ENCODE peak calls at places on chromosomes 11 and 22, in five cellular contexts. C is endodermal cell, W is lower lobe of right lung, J is AG09319, U is kidney. I is an unnamed sample.

GRCh38 chr11:115990004-115990447 is 485.8 kb upstream of the CADM1 start:
- DNase-seq in C (peak; percentile 89), W (peak; percentile 55), J (no peak), U (no peak), I (peak; percentile 66)

GRCh38 chr11:115848614-115849013 is 344.4 kb upstream of the CADM1 start:
- DNase-seq in C (no peak), W (no peak), J (no peak), U (no peak), I (no peak)

GRCh38 chr22:35894937-35895708 is 133.5 kb downstream of the RBFOX2 start:
- DNase-seq in C (no peak), W (no peak), J (peak; percentile 69), U (no peak), I (no peak)

GRCh38 chr11:132211479-132211878 is 841.1 kb downstream of the NTM start:
- DNase-seq in C (no peak), W (no peak), J (no peak), U (no peak), I (no peak)

GRCh38 chr11:115741376-115741775 is 237.2 kb upstream of the CADM1 start:
- DNase-seq in C (no peak), W (no peak), J (no peak), U (no peak), I (no peak)

GRCh38 chr11:112172362-112172994 is 2.8 kb upstream of the BCO2 start:
- DNase-seq in C (no peak), W (no peak), J (no peak), U (no peak), I (no peak)

GRCh38 chr11:113263458-113264095 is 50.8 kb upstream of the TTC12 start:
- DNase-seq in C (no peak), W (no peak), J (no peak), U (no peak), I (no peak)

GRCh38 chr22:17580461-17581031 is 17.2 kb downstream of the SLC25A18 start:
- DNase-seq in C (peak; percentile 84), W (no peak), J (no peak), U (peak; percentile 52), I (no peak)

GRCh38 chr11:122085264-122085663 is 30.8 kb downstream of the BLID start:
- DNase-seq in C (no peak), W (no peak), J (peak; percentile 82), U (no peak), I (no peak)

GRCh38 chr11:65307298-65308229 is 7.1 kb upstream of the CDC42EP2 start:
- DNase-seq in C (no peak), W (no peak), J (no peak), U (no peak), I (no peak)

GRCh38 chr11:5090668-5091067 is 21.3 kb downstream of the OR52E1 start:
- DNase-seq in C (no peak), W (no peak), J (no peak), U (no peak), I (no peak)

GRCh38 chr11:8055836-8056526 is 25.0 kb upstream of the TUB start:
- DNase-seq in C (no peak), W (no peak), J (no peak), U (no peak), I (no peak)

GRCh38 chr11:67484847-67485311 is 2.1 kb downstream of the AIP start:
- DNase-seq in C (peak; percentile 37), W (peak; percentile 56), J (no peak), U (peak; percentile 76), I (no peak)

GRCh38 chr11:95264881-95265280 is 33.9 kb upstream of the SESN3 start:
- DNase-seq in C (no peak), W (no peak), J (no peak), U (no peak), I (no peak)

GRCh38 chr11:119371067-119371601 is 10.4 kb downstream of the USP2 start:
- DNase-seq in C (no peak), W (no peak), J (no peak), U (peak; percentile 40), I (no peak)

GRCh38 chr11:86577663-86578636 is 94.5 kb downstream of the ME3 start:
- DNase-seq in C (no peak), W (peak; percentile 53), J (peak; percentile 64), U (peak; percentile 87), I (no peak)

GRCh38 chr11:95805869-95806268 is 15.6 kb downstream of the CEP57 start:
- DNase-seq in C (no peak), W (no peak), J (no peak), U (no peak), I (no peak)

GRCh38 chr22:47190276-47190956 is 428.0 kb downstream of the TBC1D22A start:
- DNase-seq in C (peak; percentile 34), W (peak; percentile 41), J (no peak), U (peak; percentile 65), I (no peak)

GRCh38 chr11:117232911-117233409 is 489 bp downstream of the RNF214 start:
- DNase-seq in C (peak; percentile 68), W (peak; percentile 63), J (no peak), U (peak; percentile 86), I (peak; percentile 40)

GRCh38 chr11:104222464-104222863 is 58.5 kb upstream of the PDGFD start:
- DNase-seq in C (no peak), W (no peak), J (no peak), U (no peak), I (no peak)

GRCh38 chr11:112958670-112959069 is 2.5 kb upstream of the NCAM1 start:
- DNase-seq in C (no peak), W (no peak), J (no peak), U (no peak), I (no peak)

GRCh38 chr11:9922806-9923205 is 258.9 kb downstream of the SWAP70 start:
- DNase-seq in C (peak; percentile 84), W (no peak), J (no peak), U (no peak), I (peak; percentile 5)

GRCh38 chr22:19765477-19766234 is 5.1 kb downstream of the TBX1 start:
- DNase-seq in C (peak; percentile 81), W (no peak), J (no peak), U (no peak), I (no peak)

GRCh38 chr11:117612111-117612510 is 184.9 kb downstream of the DSCAML1 start:
- DNase-seq in C (peak; percentile 38), W (no peak), J (no peak), U (no peak), I (no peak)

GRCh38 chr22:38228873-38229740 is 27.3 kb downstream of the MAFF start:
- DNase-seq in C (no peak), W (no peak), J (peak; percentile 57), U (no peak), I (no peak)

GRCh38 chr22:30606455-30607299 is at the start of gene TCN2:
- DNase-seq in C (peak; percentile 97), W (peak; percentile 80), J (peak; percentile 39), U (peak; percentile 91), I (peak; percentile 58)
- TF ChIP-seq CTCF in C (no peak), W (no peak), J (no peak), U (no peak), I (no peak)

GRCh38 chr11:40602866-40603578 is 856.4 kb downstream of the LRRC4C start:
- DNase-seq in C (no peak), W (no peak), J (no peak), U (no peak), I (no peak)

DNA sequence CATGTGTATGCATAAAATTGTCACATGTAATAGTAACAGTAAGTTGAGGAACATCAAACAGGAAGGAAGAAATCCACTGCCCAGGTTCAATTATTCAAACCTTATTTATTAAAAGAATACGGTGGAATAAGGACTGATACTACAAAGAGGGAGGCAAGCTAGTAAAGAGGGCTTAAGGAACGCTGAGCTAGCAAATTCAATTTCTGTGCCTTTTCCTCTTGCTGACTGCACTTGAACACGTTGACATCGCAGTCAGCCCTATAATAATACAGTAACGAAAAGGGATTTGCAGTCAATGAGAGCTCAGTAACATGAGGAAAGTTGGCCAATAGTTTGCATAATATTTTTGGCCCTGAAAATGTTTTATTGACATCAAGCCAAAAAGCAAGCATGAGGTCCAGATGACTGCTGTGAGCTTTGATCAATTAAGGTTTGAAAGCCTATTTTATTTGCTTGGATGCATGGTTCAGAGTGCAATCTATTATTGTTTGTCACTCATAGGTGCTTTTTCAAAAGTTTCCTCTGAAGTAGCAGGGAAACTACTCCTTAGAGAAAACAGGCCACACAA is 861.8 kb downstream of the LRRC4C start:
- DNase-seq in C (no peak), W (no peak), J (no peak), U (no peak), I (no peak)
- TF ChIP-seq CTCF in C (no peak), W (no peak), J (no peak), U (no peak), I (no peak)

GRCh38 chr11:35487532-35488078 is 37.8 kb downstream of the PAMR1 start:
- DNase-seq in C (peak; percentile 92), W (no peak), J (no peak), U (no peak), I (peak; percentile 68)

GRCh38 chr11:35485656-35486318 is 39.6 kb downstream of the PAMR1 start:
- DNase-seq in C (peak; percentile 97), W (peak; percentile 83), J (no peak), U (peak; percentile 83), I (peak; percentile 90)

GRCh38 chr11:35488117-35488516 is 37.3 kb downstream of the PAMR1 start:
- DNase-seq in C (no peak), W (no peak), J (no peak), U (no peak), I (no peak)

GRCh38 chr11:35486934-35487333 is 38.5 kb downstream of the PAMR1 start:
- DNase-seq in C (no peak), W (no peak), J (no peak), U (no peak), I (no peak)

GRCh38 chr11:35486446-35486845 is 39.0 kb downstream of the PAMR1 start:
- DNase-seq in C (no peak), W (no peak), J (no peak), U (no peak), I (no peak)
- TF ChIP-seq CTCF in C (peak; percentile 48), W (no peak), J (no peak), U (no peak), I (no peak)

GRCh38 chr11:46669606-46670243 is 30.7 kb downstream of the ARHGAP1 start:
- DNase-seq in C (peak; percentile 62), W (no peak), J (no peak), U (no peak), I (no peak)
- TF ChIP-seq CTCF in C (peak; percentile 72), W (peak; percentile 23), J (no peak), U (no peak), I (peak; percentile 34)

GRCh38 chr11:69617682-69618081 is 23.3 kb upstream of the CCND1 start:
- DNase-seq in C (no peak), W (no peak), J (no peak), U (no peak), I (no peak)
- TF ChIP-seq CTCF in C (no peak), W (no peak), J (no peak), U (no peak), I (no peak)

GRCh38 chr11:109027851-109028250 is 363.0 kb downstream of the DDX10 start:
- DNase-seq in C (no peak), W (no peak), J (no peak), U (no peak), I (no peak)
- TF ChIP-seq CTCF in C (no peak), W (no peak), J (no peak), U (no peak), I (no peak)

GRCh38 chr11:2420502-2421225 is 20.1 kb downstream of the TSSC4 start:
- DNase-seq in C (peak; percentile 94), W (peak; percentile 85), J (peak; percentile 16), U (peak; percentile 92), I (peak; percentile 84)
- TF ChIP-seq CTCF in C (peak; percentile 95), W (peak; percentile 98), J (peak; percentile 86), U (peak; percentile 98), I (peak; percentile 81)

I was measured in endothelial cell.